ENCODE peak calls at places on chromosomes 1 and 21, in eight cellular contexts. Y is transverse colon, Z is esophagus muscularis mucosa, M is endothelial cell of umbilical vein, N is HCT116, O is K562, J is GM12891, A is stomach. Q is an unnamed sample.

GRCh38 chr1:166471359-166471758 is 304.6 kb upstream of the FAM78B start:
- DNase-seq in Y (no peak), O (peak), Z (no peak), M (no peak), A (no peak), J (no peak), N (no peak), Q (no peak)

GRCh38 chr21:34147835-34148804 is 74.7 kb downstream of the MRPS6 start:
- DNase-seq in M (peak), Z (peak), J (no peak), A (no peak), O (no peak), Y (no peak), N (no peak), Q (no peak)

GRCh38 chr1:109821221-109821669 is 57.5 kb upstream of the EPS8L3 start:
- DNase-seq in O (peak), M (no peak), N (no peak), Y (peak), J (no peak), Z (no peak), A (no peak), Q (peak)

GRCh38 chr1:8351693-8352470 is 34.0 kb downstream of the SLC45A1 start:
- DNase-seq in A (no peak), J (peak), Z (no peak), Y (no peak), M (no peak), O (peak), N (no peak), Q (no peak)

GRCh38 chr1:224377676-224378006 is 21.0 kb downstream of the CNIH4 start:
- DNase-seq in M (no peak), O (peak), J (no peak), N (no peak), A (no peak), Z (no peak), Y (no peak), Q (no peak)

GRCh38 chr1:187909382-187909781 is 1080.6 kb downstream of the PLA2G4A start:
- DNase-seq in A (no peak), M (no peak), J (no peak), Y (no peak), O (no peak), N (no peak), Z (no peak), Q (no peak)

GRCh38 chr1:236143104-236143948 is 987 bp downstream of the GPR137B start:
- DNase-seq in Y (no peak), Z (no peak), O (no peak), A (no peak), N (no peak), J (no peak), M (peak), Q (no peak)

GRCh38 chr1:183019860-183020259 is 3.4 kb upstream of the LAMC1 start:
- DNase-seq in N (no peak), J (no peak), Z (no peak), O (no peak), M (peak), Y (no peak), A (peak), Q (no peak)

DNA sequence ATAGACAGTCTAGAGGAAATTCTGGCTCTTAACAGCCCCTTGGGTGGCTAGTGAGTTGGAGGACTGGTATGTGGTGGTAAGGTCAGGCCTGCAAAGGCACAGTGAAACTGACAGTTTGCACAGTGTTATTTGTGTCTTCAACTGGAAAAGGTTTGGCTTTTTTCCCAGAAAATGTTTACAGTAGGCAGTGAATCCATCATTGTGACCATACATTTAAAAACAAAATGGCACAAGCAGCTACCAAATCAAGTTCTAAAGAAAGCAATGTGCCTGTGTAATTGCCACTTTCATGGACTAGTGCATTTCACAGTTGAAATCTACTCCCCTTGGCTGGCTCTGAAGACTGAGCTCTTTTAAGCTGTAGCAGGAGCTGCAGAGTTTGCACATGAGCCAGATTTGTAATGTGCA is 24.8 kb downstream of the ATPAF1 start:
- DNase-seq in O (no peak), Y (peak), N (no peak), A (no peak), J (no peak), M (peak), Z (no peak), Q (no peak)
- TF ChIP-seq POLR2AphosphoS5 in O (no peak), Y (peak), N (no peak), A (no peak), J (no peak), M (no peak), Z (peak), Q (no peak)

DNA sequence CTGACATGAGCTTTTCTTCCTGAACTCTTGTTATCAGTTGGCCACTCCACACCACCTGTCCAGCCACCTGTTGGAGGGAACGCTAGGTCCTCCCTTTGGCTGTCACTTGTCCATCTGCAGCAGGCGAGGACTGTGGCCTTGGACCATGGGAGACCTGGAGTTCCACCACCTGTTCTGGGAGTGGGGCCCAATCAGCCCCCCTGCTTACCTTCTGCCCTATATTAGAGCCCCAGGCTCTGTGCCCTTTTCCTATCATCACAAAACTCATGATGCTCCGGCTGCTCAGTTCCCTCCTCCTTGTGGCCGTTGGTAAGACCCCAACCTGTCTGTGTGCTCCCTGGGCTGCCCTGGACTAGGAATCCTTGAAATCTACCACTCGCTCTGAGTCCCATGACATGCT is at the start of gene CELA3A:
- DNase-seq in Z (no peak), Y (no peak), N (no peak), A (no peak), M (no peak), J (no peak), O (no peak), Q (no peak)
- TF ChIP-seq POLR2A in Z (no peak), Y (no peak), N (no peak), A (no peak), M (no peak), J (no peak), O (no peak), Q (no peak)

GRCh38 chr1:21255284-21255942 is 34.9 kb downstream of the ECE1 start:
- DNase-seq in M (peak), Z (peak), N (peak), A (peak), J (peak), Y (peak), O (peak), Q (peak)
- TF ChIP-seq POLR2AphosphoS5 in M (no peak), Z (peak), N (no peak), A (peak), J (no peak), Y (no peak), O (no peak), Q (peak)

DNA sequence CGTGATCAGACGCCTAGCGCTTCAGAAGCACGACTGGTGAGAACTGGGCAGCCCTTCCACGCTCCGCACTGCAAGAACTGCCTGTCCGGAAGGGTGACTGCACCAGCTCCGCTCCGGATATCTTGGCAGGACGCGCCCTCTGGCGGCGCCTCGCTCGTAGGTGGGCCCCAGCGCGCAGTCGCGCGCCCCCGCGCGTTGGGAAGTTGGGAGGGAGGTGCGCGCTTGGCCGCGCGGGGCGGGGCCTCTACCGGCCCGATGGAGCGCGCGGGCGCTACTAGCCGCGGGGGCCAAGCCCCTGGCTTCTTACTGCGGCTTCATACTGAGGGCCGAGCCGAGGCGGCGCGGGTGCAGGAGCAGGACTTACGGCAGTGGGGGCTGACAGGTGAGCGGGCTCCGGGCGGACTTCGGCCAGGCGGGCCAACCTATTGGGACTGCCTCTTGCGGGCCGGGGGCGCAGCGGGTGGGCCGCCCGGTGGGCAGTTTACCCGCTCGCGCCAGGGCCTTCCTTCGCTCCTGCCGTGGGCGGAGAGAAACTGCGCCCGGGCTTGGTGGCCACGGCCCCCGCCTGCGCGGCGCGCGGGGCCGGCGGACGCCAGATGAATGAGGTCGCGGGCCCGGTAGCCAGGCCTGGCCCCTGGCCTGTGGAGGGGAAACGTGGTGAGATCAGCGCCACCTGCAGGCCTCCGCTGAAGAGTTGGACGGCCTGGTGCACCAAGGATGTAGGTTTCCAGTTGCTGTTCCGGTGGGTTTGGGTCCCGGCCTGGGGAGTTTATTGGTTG is at the start of gene CHD1L:
- DNase-seq in M (peak), Y (peak), A (peak), O (peak), Z (peak), N (peak), J (peak), Q (peak)
- TF ChIP-seq POLR2A in M (peak), Y (peak), A (no peak), O (peak), Z (no peak), N (peak), J (peak), Q (no peak)

GRCh38 chr1:155166373-155167165 is 6.5 kb downstream of the KRTCAP2 start:
- DNase-seq in J (peak), M (peak), O (no peak), Y (peak), A (no peak), Z (peak), N (no peak), Q (no peak)

GRCh38 chr1:155168456-155169210 is 4.5 kb downstream of the KRTCAP2 start:
- DNase-seq in O (no peak), J (no peak), A (no peak), Y (no peak), N (no peak), Z (peak), M (no peak), Q (no peak)

GRCh38 chr1:155169541-155169940 is 3.6 kb downstream of the KRTCAP2 start:
- DNase-seq in Y (no peak), O (no peak), Z (peak), J (no peak), M (no peak), A (no peak), N (no peak), Q (no peak)

GRCh38 chr1:155166006-155166372 is 7.1 kb downstream of the KRTCAP2 start:
- DNase-seq in N (no peak), A (no peak), M (no peak), J (no peak), Z (no peak), O (no peak), Y (no peak), Q (no peak)

DNA sequence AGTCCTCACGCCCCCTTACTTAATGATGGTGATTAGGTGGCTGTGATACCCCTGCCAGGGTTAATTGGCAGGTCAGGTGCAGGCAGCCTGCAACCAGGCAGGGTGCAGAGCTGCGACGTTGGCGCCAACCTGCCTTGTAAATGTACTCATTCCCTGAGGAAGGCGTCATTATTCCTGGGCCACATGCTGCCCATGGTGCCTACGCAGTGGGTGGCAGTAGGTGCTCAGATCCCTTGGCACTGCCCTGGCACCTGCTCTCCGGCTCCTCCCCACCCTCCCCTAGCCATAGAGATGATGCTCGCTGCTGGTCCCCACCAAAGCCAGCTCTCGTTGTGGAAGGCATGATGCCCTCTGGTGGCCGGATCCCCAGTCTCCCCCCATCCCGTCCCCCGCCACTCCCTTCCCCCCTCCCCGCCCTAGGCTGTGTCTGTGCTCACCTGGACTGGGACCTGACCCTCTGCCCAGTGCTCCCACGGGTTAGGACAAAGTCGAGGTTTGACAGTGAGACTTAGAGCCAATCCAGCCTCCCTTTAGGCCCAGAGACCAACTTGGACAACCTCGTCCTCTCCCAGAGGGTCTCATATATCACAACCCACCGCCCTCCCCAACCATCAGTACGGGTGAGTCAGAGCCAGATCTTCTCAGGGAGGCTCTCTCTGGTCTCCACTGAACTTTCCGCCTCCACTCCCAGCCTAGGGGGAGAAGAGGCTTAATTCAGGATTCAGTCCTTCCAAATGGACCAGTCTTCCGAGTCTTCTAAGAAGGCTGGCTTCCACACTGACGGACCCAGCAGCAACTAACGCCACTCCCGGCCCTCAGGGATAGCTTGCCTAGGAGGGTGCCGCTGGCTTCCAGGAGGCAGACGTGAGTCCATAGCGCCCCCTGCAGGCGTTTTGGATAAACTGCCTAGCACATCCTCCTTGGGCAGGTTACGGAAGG is 5.7 kb downstream of the KRTCAP2 start:
- DNase-seq in M (peak), Y (peak), N (peak), Z (peak), A (peak), O (peak), J (peak), Q (peak)
- TF ChIP-seq POLR2AphosphoS5 in M (no peak), Y (no peak), N (peak), Z (peak), A (no peak), O (no peak), J (no peak), Q (no peak)

Q was measured in breast epithelium.